ENCODE peak calls at places on chromosomes 5 and 9, in four cellular contexts. One of them, this sample, is unnamed.

GRCh38 chr9:80553986-80554715 is 982.4 kb downstream of the TLE4 start:
- DNase-seq in OCI-LY7: no peak
- DNase-seq in H9: no peak
- DNase-seq in smooth muscle cell of the brain vasculature: no peak
- DNase-seq in this sample: no peak

GRCh38 chr5:111953351-111954127 is 196.5 kb upstream of the NREP start:
- DNase-seq in H9: no peak
- DNase-seq in OCI-LY7: no peak
- DNase-seq in smooth muscle cell of the brain vasculature: no peak
- DNase-seq in this sample: no peak

GRCh38 chr5:177455036-177455660 is 8.5 kb downstream of the PRR7 start:
- DNase-seq in smooth muscle cell of the brain vasculature: no peak
- DNase-seq in OCI-LY7: peak; percentile 94
- DNase-seq in H9: peak; percentile 93
- DNase-seq in this sample: peak; percentile 50

GRCh38 chr5:162684145-162684544 is 616.6 kb downstream of the GABRG2 start:
- DNase-seq in OCI-LY7: no peak
- DNase-seq in H9: no peak
- DNase-seq in smooth muscle cell of the brain vasculature: no peak
- DNase-seq in this sample: no peak

GRCh38 chr5:100537946-100538345 is 2.8 kb downstream of the FAM174A start:
- DNase-seq in smooth muscle cell of the brain vasculature: no peak
- DNase-seq in H9: no peak
- DNase-seq in OCI-LY7: no peak
- DNase-seq in this sample: no peak

GRCh38 chr5:131740477-131740876 is 56.3 kb downstream of the FNIP1 start:
- DNase-seq in OCI-LY7: no peak
- DNase-seq in smooth muscle cell of the brain vasculature: no peak
- DNase-seq in H9: no peak
- DNase-seq in this sample: no peak

GRCh38 chr9:133135193-133135745 is 14.2 kb upstream of the RALGDS start:
- DNase-seq in smooth muscle cell of the brain vasculature: no peak
- DNase-seq in H9: no peak
- DNase-seq in OCI-LY7: no peak
- DNase-seq in this sample: no peak

GRCh38 chr5:168776023-168776422 is 196.9 kb upstream of the PANK3 start:
- DNase-seq in OCI-LY7: no peak
- DNase-seq in H9: no peak
- DNase-seq in smooth muscle cell of the brain vasculature: no peak
- DNase-seq in this sample: no peak

GRCh38 chr9:12666813-12667212 is 26.4 kb upstream of the TYRP1 start:
- DNase-seq in OCI-LY7: no peak
- DNase-seq in smooth muscle cell of the brain vasculature: no peak
- DNase-seq in H9: no peak
- DNase-seq in this sample: no peak

GRCh38 chr5:6873359-6873758 is 160.1 kb downstream of the TENT4A start:
- DNase-seq in H9: no peak
- DNase-seq in OCI-LY7: no peak
- DNase-seq in smooth muscle cell of the brain vasculature: no peak
- DNase-seq in this sample: no peak

GRCh38 chr5:143200781-143201398 is 202.6 kb downstream of the NR3C1 start:
- DNase-seq in smooth muscle cell of the brain vasculature: no peak
- DNase-seq in H9: no peak
- DNase-seq in OCI-LY7: no peak
- DNase-seq in this sample: peak; percentile 44

GRCh38 chr9:134778841-134779411 is 101.7 kb upstream of the FCN2 start:
- DNase-seq in OCI-LY7: peak; percentile 62
- DNase-seq in smooth muscle cell of the brain vasculature: no peak
- DNase-seq in H9: peak; percentile 87
- DNase-seq in this sample: no peak

GRCh38 chr9:85703398-85703797 is 38.4 kb downstream of the AGTPBP1 start:
- DNase-seq in smooth muscle cell of the brain vasculature: no peak
- DNase-seq in OCI-LY7: no peak
- DNase-seq in H9: no peak
- DNase-seq in this sample: no peak

GRCh38 chr9:90965911-90966290 is 164.3 kb downstream of the SYK start:
- DNase-seq in smooth muscle cell of the brain vasculature: no peak
- DNase-seq in OCI-LY7: no peak
- DNase-seq in H9: no peak
- DNase-seq in this sample: no peak

GRCh38 chr9:107016383-107016782 is 153.4 kb downstream of the ZNF462 start:
- DNase-seq in smooth muscle cell of the brain vasculature: no peak
- DNase-seq in OCI-LY7: no peak
- DNase-seq in H9: no peak
- DNase-seq in this sample: no peak

GRCh38 chr5:108398964-108399363 is 17.1 kb upstream of the FBXL17 start:
- DNase-seq in OCI-LY7: no peak
- DNase-seq in smooth muscle cell of the brain vasculature: no peak
- DNase-seq in H9: no peak
- DNase-seq in this sample: no peak

GRCh38 chr5:36200513-36200912 is 41.2 kb downstream of the NADK2 start:
- DNase-seq in OCI-LY7: no peak
- DNase-seq in smooth muscle cell of the brain vasculature: no peak
- DNase-seq in H9: no peak
- DNase-seq in this sample: no peak

GRCh38 chr5:41413067-41413466 is 97.3 kb downstream of the PLCXD3 start:
- DNase-seq in H9: no peak
- DNase-seq in smooth muscle cell of the brain vasculature: no peak
- DNase-seq in OCI-LY7: no peak
- DNase-seq in this sample: no peak

GRCh38 chr9:93670208-93671029 is 94.0 kb downstream of the PHF2 start:
- DNase-seq in OCI-LY7: no peak
- DNase-seq in H9: peak; percentile 19
- DNase-seq in smooth muscle cell of the brain vasculature: no peak
- DNase-seq in this sample: no peak

GRCh38 chr9:32483343-32483742 is 42.7 kb downstream of the RIGI start:
- DNase-seq in H9: no peak
- DNase-seq in smooth muscle cell of the brain vasculature: no peak
- DNase-seq in OCI-LY7: peak; percentile 3
- DNase-seq in this sample: no peak

GRCh38 chr9:111148994-111149759 is 110.9 kb upstream of the LPAR1 start:
- DNase-seq in smooth muscle cell of the brain vasculature: no peak
- DNase-seq in OCI-LY7: no peak
- DNase-seq in H9: no peak
- DNase-seq in this sample: no peak

GRCh38 chr9:135077497-135078200 is 9.8 kb upstream of the OLFM1 start:
- DNase-seq in H9: peak; percentile 72
- DNase-seq in OCI-LY7: no peak
- DNase-seq in smooth muscle cell of the brain vasculature: no peak
- DNase-seq in this sample: no peak